ENCODE peak calls at places on chromosome 20, in six cellular contexts. V is EL, Z is cardiac fibroblast, Q is fibroblast of the conjunctiva, A is hippocampal formation, R is NCI-H2029. U is an unnamed sample.

GRCh38 chr20:16713056-16713455 is 16.8 kb upstream of the SNRPB2 start:
- DNase-seq in Q (no peak), Z (no peak), R (no peak), A (no peak), V (no peak), U (no peak)

GRCh38 chr20:20466341-20466879 is 98.5 kb downstream of the INSM1 start:
- DNase-seq in Z (peak), Q (peak), V (peak), R (peak), A (no peak), U (no peak)

GRCh38 chr20:18511566-18511965 is 3.8 kb downstream of the SEC23B start:
- DNase-seq in V (no peak), A (no peak), R (no peak), Q (no peak), Z (no peak), U (no peak)

GRCh38 chr20:368915-369314 is 11.6 kb upstream of the TRIB3 start:
- DNase-seq in Z (no peak), R (no peak), A (no peak), V (no peak), Q (no peak), U (no peak)

GRCh38 chr20:24296477-24297380 is 172.7 kb upstream of the SYNDIG1 start:
- DNase-seq in Q (no peak), A (no peak), V (no peak), R (no peak), Z (no peak), U (no peak)

GRCh38 chr20:48478806-48479550 is 348.8 kb downstream of the PREX1 start:
- DNase-seq in V (no peak), R (no peak), A (no peak), Q (no peak), Z (no peak), U (no peak)

GRCh38 chr20:53786445-53787267 is 193.0 kb upstream of the ZNF217 start:
- DNase-seq in V (no peak), R (no peak), Z (no peak), Q (no peak), A (no peak), U (no peak)

GRCh38 chr20:46311039-46311650 is 2.8 kb upstream of the CDH22 start:
- DNase-seq in Q (no peak), V (peak), Z (no peak), R (peak), A (no peak), U (no peak)

GRCh38 chr20:40781340-40781916 is 92.4 kb upstream of the MAFB start:
- DNase-seq in V (no peak), Z (no peak), A (no peak), R (no peak), Q (no peak), U (no peak)

GRCh38 chr20:33444797-33445560 is 1.4 kb upstream of the SNTA1 start:
- DNase-seq in Z (peak), Q (no peak), R (no peak), A (no peak), V (no peak), U (no peak)

GRCh38 chr20:54237544-54237943 is 29.7 kb downstream of the PFDN4 start:
- DNase-seq in Z (no peak), Q (no peak), A (no peak), V (no peak), R (no peak), U (no peak)

GRCh38 chr20:43914697-43915208 is at the start of gene TOX2:
- DNase-seq in Z (peak), V (peak), R (peak), A (no peak), Q (no peak), U (peak)

GRCh38 chr20:49583669-49584417 is 15.9 kb upstream of the PTGIS start:
- DNase-seq in A (no peak), Q (peak), Z (peak), R (peak), V (peak), U (peak)

GRCh38 chr20:19974621-19975435 is 42.3 kb upstream of the NAA20 start:
- DNase-seq in Q (peak), R (peak), Z (peak), A (peak), V (peak), U (peak)

GRCh38 chr20:61806995-61807394 is 258.7 kb downstream of the TAF4 start:
- DNase-seq in R (no peak), A (no peak), Q (no peak), Z (no peak), V (no peak), U (no peak)

GRCh38 chr20:1388706-1389483 is 4.0 kb downstream of the FKBP1A start:
- DNase-seq in R (no peak), Z (no peak), V (no peak), Q (no peak), A (no peak), U (no peak)

GRCh38 chr20:5191829-5192569 is 65.2 kb downstream of the CDS2 start:
- DNase-seq in R (peak), Q (peak), V (peak), A (peak), Z (peak), U (peak)

U was measured in hepatic stellate cell.